ENCODE peak calls at places on chromosomes 11 and 22, in six cellular contexts. E is activated naive CD8-positive, alpha-beta T cell treated with anti-CD3 and anti-CD28 coated beads, Interleukin-2, amount 50 U/mL, for 24 hours; H is OCI-M1; G is stimulated activated CD8-positive, alpha-beta memory T cell treated with anti-CD3 and anti-CD28 coated beads, Interleukin-4, amount 100 ng/mL, for 4 hours; S is Right ventricle myocardium superior; K is lung. O is an unnamed sample.

GRCh38 chr11:113493205-113493604 is 18.0 kb upstream of the DRD2 start:
- DNase-seq in K (no peak), E (no peak), G (no peak), S (no peak), H (peak; percentile 66), O (no peak)

GRCh38 chr11:30586251-30587144 is at the start of gene MPPED2:
- DNase-seq in K (no peak), G (no peak), E (peak; percentile 37), S (peak; percentile 64), H (no peak), O (no peak)

GRCh38 chr22:44384981-44385610 is 72.3 kb upstream of the SHISAL1 start:
- DNase-seq in G (no peak), K (no peak), E (no peak), S (peak; percentile 35), H (no peak), O (no peak)

GRCh38 chr11:111049131-111049530 is 196.4 kb upstream of the POU2AF2 start:
- DNase-seq in E (no peak), K (no peak), H (no peak), G (no peak), S (no peak), O (no peak)

GRCh38 chr11:27385245-27385644 is 22.2 kb upstream of the CCDC34 start:
- DNase-seq in H (no peak), E (no peak), K (no peak), G (no peak), S (no peak), O (no peak)

GRCh38 chr22:33329398-33329797 is 271.2 kb upstream of the SYN3 start:
- DNase-seq in S (no peak), E (no peak), G (no peak), K (no peak), H (no peak), O (no peak)

GRCh38 chr11:30326114-30326783 is 3.3 kb downstream of the ARL14EP start:
- DNase-seq in E (no peak), S (no peak), G (no peak), K (no peak), H (peak; percentile 22), O (no peak)

GRCh38 chr11:102833731-102834130 is 9.7 kb downstream of the MMP3 start:
- DNase-seq in E (no peak), K (no peak), H (no peak), G (no peak), S (no peak), O (no peak)

GRCh38 chr22:32024791-32025190 is 18.3 kb upstream of the SLC5A1 start:
- DNase-seq in H (no peak), G (no peak), E (no peak), S (no peak), K (no peak), O (no peak)